ENCODE peak calls at places on chromosome 12, in nine cellular contexts. N is tibial nerve; G is activated naive CD4-positive, alpha-beta T cell; H is iris pigment epithelial cell; Q is activated gamma-delta T cell treated with anti-CD3 and anti-CD28 coated beads, Interleukin-2, amount 50 U/mL, for 16 hours; O is substantia nigra; F is islet precursor cell; E is AG20443; B is activated T-helper 9 cell treated with anti-CD3 and anti-CD28 coated beads, Interleukin-2, amount 50 U/mL, for 16 hours. D is an unnamed sample.

GRCh38 chr12:13602217-13602616 is 379.2 kb downstream of the GRIN2B start:
- DNase-seq in N (no peak), G (no peak), H (no peak), Q (no peak), O (no peak), F (no peak), E (no peak), B (no peak), D (no peak)

GRCh38 chr12:116982721-116983502 is 72.2 kb downstream of the FBXW8 start:
- DNase-seq in N (no peak), G (no peak), H (peak; percentile 59), Q (no peak), O (no peak), F (no peak), E (peak; percentile 89), B (no peak), D (no peak)

GRCh38 chr12:109735825-109736551 is 22.4 kb downstream of the FAM222A start:
- DNase-seq in N (peak; percentile 0), G (no peak), H (no peak), Q (no peak), O (no peak), F (peak; percentile 59), E (no peak), B (no peak), D (no peak)

GRCh38 chr12:123761841-123762714 is at the start of gene DNAH10:
- DNase-seq in N (no peak), G (peak; percentile 8), H (peak; percentile 21), Q (peak; percentile 24), O (no peak), F (peak; percentile 95), E (peak; percentile 58), B (peak; percentile 4), D (no peak)

GRCh38 chr12:103144278-103144677 is 186.8 kb downstream of the ASCL1 start:
- DNase-seq in N (no peak), G (no peak), H (no peak), Q (no peak), O (no peak), F (no peak), E (no peak), B (no peak), D (no peak)

GRCh38 chr12:93336344-93336743 is 41.4 kb upstream of the NUDT4 start:
- DNase-seq in N (no peak), G (no peak), H (peak; percentile 37), Q (no peak), O (no peak), F (peak; percentile 94), E (no peak), B (no peak), D (no peak)

GRCh38 chr12:53145383-53145782 is 35.1 kb upstream of the ZNF740 start:
- DNase-seq in N (no peak), G (no peak), H (no peak), Q (no peak), O (no peak), F (no peak), E (no peak), B (no peak), D (no peak)

GRCh38 chr12:44317651-44318126 is 481.8 kb downstream of the TMEM117 start:
- DNase-seq in N (no peak), G (no peak), H (peak; percentile 17), Q (no peak), O (no peak), F (no peak), E (peak; percentile 25), B (no peak), D (no peak)

GRCh38 chr12:120412421-120412820 is 25.5 kb upstream of the COX6A1 start:
- DNase-seq in N (no peak), G (no peak), H (no peak), Q (no peak), O (no peak), F (no peak), E (no peak), B (no peak), D (no peak)

GRCh38 chr12:5433081-5433839 is 1.4 kb downstream of the NTF3 start:
- DNase-seq in N (no peak), G (no peak), H (no peak), Q (no peak), O (no peak), F (peak; percentile 86), E (peak; percentile 43), B (no peak), D (no peak)

GRCh38 chr12:118420673-118421072 is 44.3 kb downstream of the SUDS3 start:
- DNase-seq in N (no peak), G (no peak), H (no peak), Q (no peak), O (no peak), F (no peak), E (no peak), B (no peak), D (no peak)

GRCh38 chr12:74725154-74725553 is 187.5 kb downstream of the ATXN7L3B start:
- DNase-seq in N (no peak), G (no peak), H (peak; percentile 89), Q (no peak), O (no peak), F (no peak), E (no peak), B (no peak), D (no peak)

GRCh38 chr12:91628656-91629055 is 446.0 kb upstream of the DCN start:
- DNase-seq in N (no peak), G (no peak), H (no peak), Q (no peak), O (no peak), F (no peak), E (peak; percentile 10), B (no peak), D (no peak)

GRCh38 chr12:47862881-47863280 is 41.9 kb downstream of the VDR start:
- DNase-seq in N (no peak), G (no peak), H (no peak), Q (no peak), O (no peak), F (no peak), E (no peak), B (no peak), D (no peak)

GRCh38 chr12:52612431-52613290 is 5.7 kb downstream of the KRT73 start:
- DNase-seq in N (no peak), G (no peak), H (no peak), Q (no peak), O (no peak), F (peak; percentile 38), E (no peak), B (no peak), D (no peak)

GRCh38 chr12:89863332-89863938 is 154.8 kb upstream of the ATP2B1 start:
- DNase-seq in N (no peak), G (no peak), H (no peak), Q (peak; percentile 27), O (no peak), F (no peak), E (no peak), B (peak; percentile 29), D (no peak)

GRCh38 chr12:4272014-4272975 is 1.3 kb upstream of the CCND2 start:
- DNase-seq in N (peak; percentile 63), G (peak; percentile 73), H (peak; percentile 56), Q (peak; percentile 80), O (no peak), F (peak; percentile 87), E (peak; percentile 48), B (peak; percentile 79), D (peak; percentile 96)

GRCh38 chr12:25052191-25053020 is 103.5 kb upstream of the BCAT1 start:
- DNase-seq in N (no peak), G (peak; percentile 12), H (no peak), Q (peak; percentile 24), O (no peak), F (no peak), E (no peak), B (peak; percentile 10), D (peak; percentile 69)

GRCh38 chr12:94650143-94651056 is at the start of gene TMCC3:
- DNase-seq in N (peak; percentile 16), G (no peak), H (peak; percentile 45), Q (no peak), O (peak; percentile 58), F (peak; percentile 76), E (peak; percentile 51), B (no peak), D (no peak)

GRCh38 chr12:75721790-75722189 is 210.4 kb upstream of the KRR1 start:
- DNase-seq in N (no peak), G (no peak), H (no peak), Q (no peak), O (no peak), F (no peak), E (no peak), B (no peak), D (no peak)

GRCh38 chr12:101328917-101329316 is 49.0 kb downstream of the UTP20 start:
- DNase-seq in N (no peak), G (no peak), H (no peak), Q (no peak), O (no peak), F (no peak), E (no peak), B (no peak), D (no peak)

GRCh38 chr12:24708718-24709117 is 240.2 kb downstream of the BCAT1 start:
- DNase-seq in N (no peak), G (no peak), H (no peak), Q (no peak), O (no peak), F (no peak), E (no peak), B (no peak), D (no peak)

GRCh38 chr12:1593232-1594044 is 943 bp downstream of the FBXL14 start:
- DNase-seq in N (no peak), G (no peak), H (peak; percentile 46), Q (peak; percentile 25), O (peak; percentile 23), F (peak; percentile 84), E (no peak), B (peak; percentile 40), D (no peak)

GRCh38 chr12:130858084-130858483 is 13.8 kb upstream of the RAN start:
- DNase-seq in N (no peak), G (no peak), H (no peak), Q (no peak), O (no peak), F (peak; percentile 40), E (no peak), B (no peak), D (no peak)

GRCh38 chr12:19643635-19644034 is 204.3 kb downstream of the AEBP2 start:
- DNase-seq in N (no peak), G (no peak), H (peak; percentile 63), Q (no peak), O (no peak), F (peak; percentile 78), E (peak; percentile 62), B (no peak), D (no peak)

GRCh38 chr12:106327256-106327852 is 24.8 kb downstream of the TCP11L2 start:
- DNase-seq in N (no peak), G (no peak), H (no peak), Q (no peak), O (no peak), F (peak; percentile 18), E (no peak), B (no peak), D (no peak)

GRCh38 chr12:106840217-106840616 is 65.7 kb downstream of the RIC8B start:
- DNase-seq in N (no peak), G (no peak), H (peak; percentile 81), Q (no peak), O (no peak), F (no peak), E (peak; percentile 17), B (no peak), D (no peak)

GRCh38 chr12:11666131-11666530 is 16.7 kb downstream of the ETV6 start:
- DNase-seq in N (no peak), G (no peak), H (no peak), Q (no peak), O (no peak), F (peak; percentile 84), E (no peak), B (no peak), D (no peak)

GRCh38 chr12:106493531-106493930 is 89.3 kb upstream of the RFX4 start:
- DNase-seq in N (no peak), G (no peak), H (no peak), Q (no peak), O (no peak), F (no peak), E (no peak), B (no peak), D (no peak)

GRCh38 chr12:98644433-98644711 is 216 bp downstream of the IKBIP start:
- DNase-seq in N (no peak), G (no peak), H (no peak), Q (peak; percentile 10), O (no peak), F (peak; percentile 94), E (peak; percentile 44), B (no peak), D (peak; percentile 68)

GRCh38 chr12:52687527-52688385 is 7.5 kb upstream of the KRT1 start:
- DNase-seq in N (no peak), G (no peak), H (no peak), Q (no peak), O (no peak), F (peak; percentile 50), E (no peak), B (no peak), D (no peak)